ENCODE peak calls at places on chromosomes 7 and 10, in nine cellular contexts. M, A, V, N, J, D, T, K and O are unnamed samples.
A peak's percentile ranks its signal among the peaks of the same experiment; 100 is the strongest.

GRCh38 chr7:5612695-5613094 is 168.8 kb downstream of the RNF216 start:
- DNase-seq in J (no peak), K (no peak), V (no peak), M (no peak), D (no peak), A (no peak), T (no peak), N (no peak), O (no peak)

GRCh38 chr7:156640949-156641485 is 443 bp downstream of the RNF32 start:
- DNase-seq in V (peak; percentile 73), M (no peak), D (peak; percentile 41), J (no peak), T (no peak), N (peak; percentile 28), K (peak; percentile 68), A (peak; percentile 35), O (peak; percentile 9)

GRCh38 chr10:16559236-16559773 is 37.6 kb upstream of the C1QL3 start:
- DNase-seq in M (no peak), D (no peak), K (no peak), N (no peak), A (no peak), T (no peak), V (no peak), J (no peak), O (no peak)

GRCh38 chr10:1203704-1204103 is 147.5 kb downstream of the WDR37 start:
- DNase-seq in V (no peak), N (no peak), J (no peak), K (no peak), D (no peak), M (no peak), A (no peak), T (no peak), O (no peak)

GRCh38 chr7:12436896-12437535 is 33.4 kb upstream of the VWDE start:
- DNase-seq in M (no peak), V (peak; percentile 17), J (peak; percentile 72), N (no peak), K (no peak), T (no peak), D (no peak), A (no peak), O (no peak)

GRCh38 chr7:9575716-9576115 is 1142.3 kb downstream of the NXPH1 start:
- DNase-seq in T (no peak), D (no peak), K (no peak), V (no peak), A (no peak), J (no peak), M (no peak), N (no peak), O (no peak)

GRCh38 chr10:77311186-77311585 is 326.4 kb downstream of the KCNMA1 start:
- DNase-seq in T (no peak), D (no peak), K (no peak), V (no peak), N (no peak), J (peak; percentile 81), M (no peak), A (no peak), O (no peak)

GRCh38 chr7:130949550-130949949 is 215.5 kb upstream of the KLF14 start:
- DNase-seq in K (no peak), A (no peak), T (no peak), J (no peak), M (no peak), V (no peak), D (no peak), N (no peak), O (no peak)

GRCh38 chr7:2405201-2405600 is 1.8 kb downstream of the CHST12 start:
- DNase-seq in A (no peak), T (no peak), J (no peak), M (no peak), V (peak; percentile 38), N (no peak), K (no peak), D (no peak), O (no peak)

GRCh38 chr7:44760034-44760580 is 11.5 kb downstream of the ZMIZ2 start:
- DNase-seq in A (no peak), K (no peak), D (no peak), M (no peak), J (no peak), V (no peak), N (no peak), T (no peak), O (no peak)

GRCh38 chr7:50068850-50069551 is 24.0 kb downstream of the ZPBP start:
- DNase-seq in A (peak; percentile 50), M (no peak), V (peak; percentile 52), J (peak; percentile 94), D (no peak), N (no peak), K (peak; percentile 28), T (no peak), O (no peak)

GRCh38 chr10:116809528-116810500 is 39.5 kb upstream of the ENO4 start:
- DNase-seq in V (no peak), A (peak; percentile 35), M (no peak), D (no peak), T (no peak), N (no peak), K (peak; percentile 27), J (peak; percentile 80), O (no peak)

GRCh38 chr7:1466524-1467271 is 7.4 kb upstream of the MICALL2 start:
- DNase-seq in N (peak; percentile 76), M (no peak), J (peak; percentile 51), A (peak; percentile 94), V (peak; percentile 80), D (peak; percentile 70), K (peak; percentile 90), T (peak; percentile 62), O (peak; percentile 75)

GRCh38 chr10:79081353-79082034 is 12.7 kb downstream of the ZMIZ1 start:
- DNase-seq in N (peak; percentile 82), D (no peak), A (peak; percentile 75), V (no peak), T (no peak), J (no peak), K (no peak), M (no peak), O (no peak)

GRCh38 chr10:13420532-13421307 is 72.6 kb upstream of the SEPHS1 start:
- DNase-seq in T (no peak), K (no peak), J (no peak), D (no peak), V (peak; percentile 28), M (peak; percentile 23), N (no peak), A (no peak), O (no peak)

GRCh38 chr7:151080091-151080521 is 503 bp downstream of the FASTK start:
- DNase-seq in J (no peak), A (peak; percentile 42), N (peak; percentile 42), V (peak; percentile 43), T (no peak), K (no peak), D (no peak), M (no peak), O (no peak)

GRCh38 chr7:74174606-74175082 is 488 bp downstream of the EIF4H start:
- DNase-seq in D (peak; percentile 36), T (peak; percentile 43), A (peak; percentile 75), V (peak; percentile 31), N (peak; percentile 55), J (peak; percentile 65), K (peak; percentile 48), M (peak; percentile 81), O (peak; percentile 38)

GRCh38 chr7:121510302-121510701 is 114.2 kb upstream of the FAM3C start:
- DNase-seq in K (no peak), J (no peak), M (no peak), A (peak; percentile 12), V (no peak), N (no peak), T (no peak), D (no peak), O (no peak)
- TF ChIP-seq CTCF in K (no peak), J (no peak), M (no peak), A (peak; percentile 30), V (peak; percentile 27), N (peak; percentile 14), T (no peak), D (no peak), O (no peak)

GRCh38 chr7:29840701-29841100 is 34.4 kb downstream of the WIPF3 start:
- DNase-seq in J (peak; percentile 33), N (no peak), K (no peak), T (no peak), V (no peak), A (no peak), D (no peak), M (no peak), O (no peak)

GRCh38 chr7:29843738-29844137 is 37.4 kb downstream of the WIPF3 start:
- DNase-seq in M (no peak), J (no peak), A (no peak), D (no peak), K (no peak), N (no peak), V (no peak), T (no peak), O (no peak)

GRCh38 chr7:29844614-29845013 is 38.3 kb downstream of the WIPF3 start:
- DNase-seq in D (no peak), V (no peak), A (no peak), K (no peak), J (no peak), N (no peak), T (no peak), M (no peak), O (no peak)

GRCh38 chr7:29843106-29843505 is 36.8 kb downstream of the WIPF3 start:
- DNase-seq in N (no peak), A (no peak), M (no peak), J (no peak), V (no peak), D (no peak), T (no peak), K (no peak), O (no peak)

GRCh38 chr7:29841926-29842671 is 35.8 kb downstream of the WIPF3 start:
- DNase-seq in K (no peak), T (no peak), A (no peak), V (no peak), J (no peak), N (no peak), D (no peak), M (no peak), O (no peak)
- H3K4me3 ChIP-seq in K (no peak overlapping the region), T (no peak overlapping the region), A (no peak overlapping the region), V (no peak overlapping the region), J (no peak overlapping the region), N (no peak overlapping the region), D (no peak overlapping the region), M (no peak overlapping the region), O (no peak overlapping the region)

GRCh38 chr7:140206963-140207362 is 30.2 kb upstream of the KDM7A start:
- DNase-seq in A (no peak), J (no peak), V (no peak), N (no peak), M (no peak), K (no peak), T (no peak), D (no peak), O (no peak)
- H3K27ac ChIP-seq in A (no peak overlapping the region), J (no peak overlapping the region), V (no peak overlapping the region), N (no peak overlapping the region), M (no peak overlapping the region), K (no peak overlapping the region), T (no peak overlapping the region), D (no peak overlapping the region), O (no peak overlapping the region)

DNA sequence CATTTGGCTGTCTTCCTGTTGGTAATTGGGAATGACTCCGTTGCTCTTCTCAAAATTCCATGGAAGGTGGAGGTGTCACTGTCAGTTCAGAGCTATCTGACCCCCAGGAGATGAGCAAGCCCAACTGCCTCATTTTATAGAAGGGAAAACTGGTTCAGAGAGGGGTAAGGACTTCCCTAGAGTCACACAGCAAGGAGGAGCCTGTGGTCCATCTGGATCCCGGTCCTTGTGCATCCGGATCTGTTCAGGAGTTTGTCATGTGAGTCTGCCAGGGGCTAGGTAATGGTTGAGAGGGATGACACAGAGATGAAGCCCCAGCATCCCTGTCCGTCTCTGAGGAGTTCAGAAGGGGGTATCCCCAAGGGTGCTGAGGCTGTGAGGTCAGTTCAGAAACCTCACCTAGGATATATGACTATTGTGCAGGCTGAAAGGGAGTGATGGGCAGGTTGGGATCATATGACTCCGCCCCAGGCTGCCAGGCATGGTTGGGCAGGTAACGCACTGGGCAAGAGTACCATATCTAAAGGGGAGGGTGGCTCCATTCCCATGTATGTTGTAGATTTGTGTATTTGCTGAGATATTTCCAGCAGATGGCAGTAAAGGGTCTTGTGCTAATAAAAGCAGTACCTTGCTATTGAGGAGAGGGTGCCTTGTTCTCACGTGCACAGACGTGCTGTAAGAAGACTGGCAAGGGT is 16.0 kb upstream of the SLC29A3 start:
- DNase-seq in M (no peak), V (peak; percentile 68), D (no peak), K (no peak), T (no peak), J (peak; percentile 83), N (no peak), A (peak; percentile 14), O (no peak)
- TF ChIP-seq CTCF in M (no peak), V (peak; percentile 57), D (no peak), K (peak; percentile 41), T (peak; percentile 50), J (peak; percentile 51), N (peak; percentile 32), A (peak; percentile 50), O (peak; percentile 55)